ENCODE peak calls at places on chromosome 15, in ten cellular contexts. G, V, P, X, Z, A, R, I, B and H are unnamed samples.

GRCh38 chr15:86163771-86164170 is 84.1 kb downstream of the AGBL1 start:
- DNase-seq in P (no peak), I (no peak), A (no peak), Z (no peak), B (no peak), V (no peak), G (no peak), X (peak), R (no peak), H (no peak)

GRCh38 chr15:48191574-48192225 is at the start of gene CTXN2:
- DNase-seq in P (no peak), G (no peak), V (no peak), B (no peak), I (no peak), A (no peak), Z (no peak), X (no peak), R (no peak), H (no peak)

GRCh38 chr15:68749365-68750141 is 71.1 kb downstream of the ANP32A start:
- DNase-seq in X (no peak), I (no peak), V (no peak), Z (no peak), A (no peak), R (no peak), G (no peak), P (no peak), B (peak), H (no peak)

GRCh38 chr15:94844533-94845390 is 613.4 kb downstream of the MCTP2 start:
- DNase-seq in V (peak), R (peak), Z (peak), P (no peak), X (peak), G (no peak), I (peak), A (no peak), B (no peak), H (no peak)

GRCh38 chr15:40956543-40956982 is 3.3 kb downstream of the CHAC1 start:
- DNase-seq in B (no peak), G (no peak), A (no peak), X (no peak), Z (no peak), P (no peak), I (peak), R (no peak), V (no peak), H (no peak)

GRCh38 chr15:77510066-77511044 is 89.7 kb downstream of the HMG20A start:
- DNase-seq in A (no peak), X (no peak), G (no peak), B (no peak), R (no peak), Z (no peak), P (no peak), V (no peak), I (no peak), H (no peak)

GRCh38 chr15:48500595-48500994 is 144.9 kb downstream of the FBN1 start:
- DNase-seq in I (no peak), X (no peak), G (no peak), P (no peak), Z (no peak), R (no peak), A (no peak), V (no peak), B (no peak), H (peak)

GRCh38 chr15:100973351-100974034 is 54.3 kb downstream of the LRRK1 start:
- DNase-seq in V (no peak), B (no peak), G (no peak), R (no peak), Z (no peak), P (no peak), I (no peak), X (no peak), A (peak), H (no peak)

GRCh38 chr15:62895139-62895866 is 147.2 kb upstream of the TPM1 start:
- DNase-seq in G (no peak), R (no peak), P (peak), X (no peak), V (peak), Z (peak), I (no peak), A (no peak), B (no peak), H (peak)

GRCh38 chr15:99476413-99477222 is 89.2 kb upstream of the MEF2A start:
- DNase-seq in G (peak), V (peak), P (peak), X (peak), R (no peak), I (peak), Z (peak), B (peak), A (peak), H (peak)

GRCh38 chr15:38528279-38528678 is 36.3 kb downstream of the RASGRP1 start:
- DNase-seq in A (no peak), X (no peak), I (no peak), R (no peak), V (no peak), Z (peak), P (peak), G (no peak), B (no peak), H (peak)

GRCh38 chr15:25719101-25719985 is 143.8 kb downstream of the ATP10A start:
- DNase-seq in Z (no peak), R (no peak), B (no peak), X (no peak), G (no peak), V (no peak), A (no peak), P (no peak), I (no peak), H (no peak)

GRCh38 chr15:80801891-80802680 is 22.9 kb downstream of the CEMIP start:
- DNase-seq in P (no peak), V (peak), G (no peak), R (no peak), A (no peak), Z (no peak), X (no peak), I (no peak), B (no peak), H (no peak)

GRCh38 chr15:65311760-65312159 is 7.3 kb downstream of the RNU5B-1 start:
- DNase-seq in P (no peak), B (no peak), A (peak), G (no peak), R (no peak), I (no peak), V (no peak), Z (no peak), X (no peak), H (no peak)

GRCh38 chr15:22922003-22922402 is 58.2 kb downstream of the CYFIP1 start:
- DNase-seq in P (no peak), G (no peak), V (no peak), X (no peak), I (no peak), A (no peak), Z (no peak), B (no peak), R (no peak), H (no peak)

GRCh38 chr15:89401636-89402252 is 67.1 kb upstream of the POLG start:
- DNase-seq in V (no peak), Z (peak), B (no peak), A (no peak), P (peak), R (no peak), G (no peak), X (no peak), I (no peak), H (peak)

GRCh38 chr15:68187559-68187958 is 17.6 kb downstream of the CALML4 start:
- DNase-seq in R (peak), A (no peak), B (peak), X (no peak), V (no peak), Z (peak), I (no peak), G (no peak), P (peak), H (peak)

GRCh38 chr15:65101418-65101890 is 13.5 kb downstream of the UBAP1L start:
- DNase-seq in R (no peak), Z (peak), B (no peak), G (peak), P (peak), X (peak), V (peak), I (peak), A (peak), H (peak)

GRCh38 chr15:39942753-39943150 is 8.8 kb downstream of the EIF2AK4 start:
- DNase-seq in Z (no peak), P (no peak), I (no peak), X (no peak), G (no peak), B (no peak), R (no peak), V (no peak), A (no peak), H (no peak)

GRCh38 chr15:49235446-49236207 is 65.6 kb downstream of the GALK2 start:
- DNase-seq in P (peak), B (peak), G (peak), Z (peak), A (peak), X (no peak), I (peak), R (no peak), V (peak), H (peak)

GRCh38 chr15:41066516-41066915 is 49.6 kb downstream of the INO80 start:
- DNase-seq in A (no peak), P (no peak), Z (no peak), B (no peak), G (no peak), V (no peak), X (no peak), I (no peak), R (no peak), H (no peak)

GRCh38 chr15:82653483-82653882 is 6.3 kb upstream of the CPEB1 start:
- DNase-seq in V (no peak), A (no peak), I (no peak), P (no peak), X (no peak), R (no peak), G (no peak), Z (no peak), B (no peak), H (no peak)

GRCh38 chr15:99014803-99015676 is 7.4 kb upstream of the PGPEP1L start:
- DNase-seq in G (peak), P (peak), Z (peak), X (no peak), V (peak), I (peak), B (peak), R (peak), A (peak), H (peak)

GRCh38 chr15:45630958-45631691 is 3.7 kb upstream of the SQOR start:
- DNase-seq in G (no peak), A (no peak), R (no peak), Z (peak), X (peak), I (no peak), P (peak), V (no peak), B (peak), H (peak)

GRCh38 chr15:62734706-62735105 is 307.8 kb upstream of the TPM1 start:
- DNase-seq in R (no peak), B (no peak), A (no peak), Z (peak), G (no peak), X (no peak), V (no peak), I (no peak), P (no peak), H (no peak)

GRCh38 chr15:79003896-79004295 is 59.0 kb upstream of the CTSH start:
- DNase-seq in Z (no peak), R (no peak), I (no peak), V (no peak), P (no peak), A (no peak), G (no peak), B (no peak), X (no peak), H (no peak)

GRCh38 chr15:79003301-79003700 is 58.5 kb upstream of the CTSH start:
- DNase-seq in V (no peak), B (no peak), R (no peak), X (no peak), A (no peak), G (no peak), I (peak), P (no peak), Z (no peak), H (peak)

GRCh38 chr15:79006071-79006470 is 61.2 kb upstream of the CTSH start:
- DNase-seq in Z (no peak), X (no peak), R (no peak), V (no peak), G (no peak), B (no peak), I (peak), P (no peak), A (no peak), H (no peak)

GRCh38 chr15:79004336-79004735 is 59.5 kb upstream of the CTSH start:
- DNase-seq in X (no peak), R (no peak), B (peak), A (peak), P (peak), V (peak), G (no peak), Z (peak), I (peak), H (peak)

DNA sequence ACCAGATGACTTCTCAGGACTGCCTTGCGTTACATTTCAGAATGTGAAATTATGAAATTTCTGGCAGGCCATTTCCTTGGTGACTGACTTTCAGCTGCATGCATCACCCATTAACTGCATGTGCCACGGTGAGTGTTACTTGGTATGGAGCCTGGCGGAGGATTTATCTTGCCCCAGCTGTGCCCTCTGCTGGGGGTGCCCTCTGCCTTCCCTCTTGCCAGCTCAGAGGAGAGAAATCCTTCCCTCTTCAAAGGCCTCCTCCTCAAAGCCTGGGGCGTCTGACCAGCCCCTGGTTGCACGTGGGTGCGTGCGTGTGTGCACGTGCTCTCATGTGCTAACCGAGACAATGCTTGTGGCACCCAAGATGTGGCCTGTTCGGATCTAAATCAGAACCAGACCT is 57.8 kb upstream of the CTSH start:
- DNase-seq in Z (no peak), R (no peak), P (peak), B (no peak), I (peak), A (no peak), X (no peak), V (no peak), G (no peak), H (no peak)
- TF ChIP-seq CTCF in Z (no peak), R (no peak), P (no peak), B (no peak), I (no peak), A (no peak), X (no peak), V (no peak), G (no peak), H (no peak)

DNA sequence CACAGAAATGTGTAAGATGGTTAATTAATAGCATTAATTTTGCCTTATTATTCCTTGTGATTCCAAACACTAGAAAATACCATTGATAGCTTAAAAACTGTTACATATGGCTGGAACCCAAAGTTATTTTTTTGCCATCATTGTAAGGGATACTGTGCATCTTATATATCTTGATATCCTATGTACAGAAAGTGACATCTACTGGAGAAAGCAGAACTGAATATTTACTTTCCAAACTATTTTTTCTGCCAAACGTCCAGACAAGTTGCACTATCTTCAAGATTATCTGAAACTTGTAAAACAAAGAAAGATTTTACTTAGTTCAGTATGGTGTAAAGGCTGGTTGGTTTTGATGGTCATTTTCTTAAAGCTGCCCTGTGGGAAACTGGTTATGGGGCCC is 33.3 kb upstream of the MEIS2 start:
- DNase-seq in G (no peak), A (no peak), R (no peak), V (no peak), P (no peak), X (no peak), B (no peak), Z (peak), I (no peak), H (peak)
- TF ChIP-seq CTCF in G (no peak), A (no peak), R (peak), V (no peak), P (peak), X (peak), B (peak), Z (peak), I (no peak), H (peak)

DNA sequence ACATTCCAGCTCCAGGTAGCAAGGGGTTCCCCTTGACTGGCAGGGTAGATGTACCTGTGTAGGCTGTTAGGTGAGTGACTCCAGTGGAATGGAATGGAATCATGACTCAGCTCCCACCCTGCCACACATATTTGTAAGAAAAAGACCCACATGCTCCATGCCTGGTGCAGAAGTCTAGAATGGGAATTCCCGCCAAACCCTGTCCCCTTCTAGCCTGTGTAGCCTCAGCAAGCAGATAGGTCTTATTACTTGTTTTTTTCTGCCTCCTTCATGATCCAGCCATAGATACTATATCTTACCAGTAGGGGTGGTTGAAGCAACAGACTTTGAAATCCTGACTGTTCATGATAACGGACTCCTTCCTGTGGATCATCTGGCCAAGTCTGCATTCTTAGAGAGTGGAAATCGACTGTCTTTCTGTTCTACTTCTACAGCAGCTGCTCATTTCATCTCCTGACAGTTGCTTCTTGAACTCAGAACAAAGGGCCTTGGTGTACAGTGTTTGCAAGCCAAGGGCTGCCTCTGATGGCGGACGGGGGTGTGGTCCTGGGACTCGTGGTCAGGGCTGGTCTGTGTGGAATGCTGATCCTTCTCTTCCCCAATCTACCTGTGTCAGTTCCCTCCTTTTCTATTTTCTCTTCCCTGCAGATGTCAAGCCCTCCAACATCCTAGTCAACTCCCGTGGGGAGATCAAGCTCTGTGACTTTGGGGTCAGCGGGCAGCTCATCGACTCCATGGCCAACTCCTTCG is 16.3 kb downstream of the SNAPC5 start:
- DNase-seq in G (no peak), R (no peak), Z (peak), P (no peak), V (peak), A (no peak), I (no peak), X (no peak), B (no peak), H (no peak)
- TF ChIP-seq CTCF in G (no peak), R (no peak), Z (peak), P (no peak), V (no peak), A (no peak), I (no peak), X (no peak), B (no peak), H (peak)

GRCh38 chr15:70466895-70467529 is 296.3 kb downstream of the UACA start:
- DNase-seq in X (peak), Z (peak), A (peak), B (no peak), I (no peak), R (peak), G (peak), V (peak), P (peak), H (peak)
- TF ChIP-seq CTCF in X (peak), Z (peak), A (peak), B (peak), I (peak), R (peak), G (peak), V (peak), P (peak), H (peak)

GRCh38 chr15:69934607-69935006 is 163.1 kb downstream of the TLE3 start:
- DNase-seq in Z (no peak), R (no peak), B (no peak), V (no peak), A (no peak), P (no peak), X (no peak), G (no peak), I (no peak), H (no peak)
- TF ChIP-seq CTCF in Z (no peak), R (no peak), B (no peak), V (no peak), A (no peak), P (no peak), X (no peak), G (no peak), I (no peak), H (no peak)